ENCODE peak calls at places on chromosomes 6 and 20, in seven cellular contexts. One of them, this sample, is unnamed. For H3K9me3, the result is how much of the 10 kb centered on the place peaks cover.

GRCh38 chr6:155224031-155224451 is 39.8 kb upstream of the CLDN20 start:
- DNase-seq in stomach: no peak
- DNase-seq in body of pancreas: no peak
- DNase-seq in sigmoid colon: no peak
- DNase-seq in breast epithelium: no peak
- DNase-seq in heart left ventricle: no peak
- DNase-seq in testis: no peak
- DNase-seq in this sample: no peak

GRCh38 chr20:39089797-39090196 is 127.7 kb downstream of the DHX35 start:
- DNase-seq in stomach: no peak
- DNase-seq in body of pancreas: no peak
- DNase-seq in sigmoid colon: no peak
- DNase-seq in breast epithelium: no peak
- DNase-seq in heart left ventricle: no peak
- DNase-seq in testis: no peak
- DNase-seq in this sample: no peak

GRCh38 chr6:78593898-78594666 is 273.3 kb upstream of the IRAK1BP1 start:
- DNase-seq in stomach: no peak
- DNase-seq in body of pancreas: no peak
- DNase-seq in sigmoid colon: no peak
- DNase-seq in breast epithelium: no peak
- DNase-seq in heart left ventricle: no peak
- DNase-seq in testis: no peak
- DNase-seq in this sample: no peak

GRCh38 chr6:43060034-43060754 is 763 bp downstream of the KLC4 start:
- DNase-seq in stomach: peak
- DNase-seq in body of pancreas: peak
- DNase-seq in sigmoid colon: no peak
- DNase-seq in breast epithelium: no peak
- DNase-seq in heart left ventricle: no peak
- DNase-seq in testis: no peak
- DNase-seq in this sample: no peak

GRCh38 chr6:78570044-78570443 is 297.3 kb upstream of the IRAK1BP1 start:
- DNase-seq in stomach: no peak
- DNase-seq in body of pancreas: no peak
- DNase-seq in sigmoid colon: no peak
- DNase-seq in breast epithelium: no peak
- DNase-seq in heart left ventricle: no peak
- DNase-seq in testis: no peak
- DNase-seq in this sample: no peak

GRCh38 chr6:132494954-132495353 is 18.0 kb downstream of the STX7 start:
- DNase-seq in stomach: no peak
- DNase-seq in body of pancreas: no peak
- DNase-seq in sigmoid colon: no peak
- DNase-seq in breast epithelium: no peak
- DNase-seq in heart left ventricle: no peak
- DNase-seq in testis: no peak
- DNase-seq in this sample: no peak

GRCh38 chr20:19406371-19406770 is 193.9 kb downstream of the SLC24A3 start:
- DNase-seq in stomach: no peak
- DNase-seq in body of pancreas: no peak
- DNase-seq in sigmoid colon: no peak
- DNase-seq in breast epithelium: no peak
- DNase-seq in heart left ventricle: no peak
- DNase-seq in testis: no peak
- DNase-seq in this sample: no peak

GRCh38 chr6:10521104-10521808 is at the start of gene GCNT2:
- DNase-seq in stomach: peak
- DNase-seq in body of pancreas: no peak
- DNase-seq in sigmoid colon: no peak
- DNase-seq in breast epithelium: no peak
- DNase-seq in heart left ventricle: no peak
- DNase-seq in testis: no peak
- DNase-seq in this sample: no peak

GRCh38 chr6:626236-626635 is 30.7 kb downstream of the HUS1B start:
- DNase-seq in stomach: no peak
- DNase-seq in body of pancreas: no peak
- DNase-seq in sigmoid colon: no peak
- DNase-seq in breast epithelium: no peak
- DNase-seq in heart left ventricle: no peak
- DNase-seq in testis: no peak
- DNase-seq in this sample: no peak

GRCh38 chr6:33901822-33902816 is 98.3 kb upstream of the MLN start:
- DNase-seq in stomach: no peak
- DNase-seq in body of pancreas: no peak
- DNase-seq in sigmoid colon: no peak
- DNase-seq in breast epithelium: no peak
- DNase-seq in heart left ventricle: no peak
- DNase-seq in testis: no peak
- DNase-seq in this sample: no peak

GRCh38 chr6:131029661-131030297 is 33.3 kb downstream of the EPB41L2 start:
- DNase-seq in stomach: no peak
- DNase-seq in body of pancreas: no peak
- DNase-seq in sigmoid colon: no peak
- DNase-seq in breast epithelium: no peak
- DNase-seq in heart left ventricle: no peak
- DNase-seq in testis: no peak
- DNase-seq in this sample: peak

GRCh38 chr6:16764188-16764950 is 3.1 kb upstream of the ATXN1 start:
- DNase-seq in stomach: no peak
- DNase-seq in body of pancreas: no peak
- DNase-seq in sigmoid colon: no peak
- DNase-seq in breast epithelium: no peak
- DNase-seq in heart left ventricle: no peak
- DNase-seq in testis: no peak
- DNase-seq in this sample: no peak

GRCh38 chr6:129031051-129031599 is 148.2 kb downstream of the LAMA2 start:
- DNase-seq in stomach: no peak
- DNase-seq in body of pancreas: no peak
- DNase-seq in sigmoid colon: no peak
- DNase-seq in breast epithelium: no peak
- DNase-seq in heart left ventricle: no peak
- DNase-seq in testis: no peak
- DNase-seq in this sample: no peak

GRCh38 chr6:132270745-132271414 is 130.4 kb downstream of the MOXD1 start:
- DNase-seq in stomach: peak
- DNase-seq in body of pancreas: peak
- DNase-seq in sigmoid colon: no peak
- DNase-seq in breast epithelium: no peak
- DNase-seq in heart left ventricle: no peak
- DNase-seq in testis: no peak
- DNase-seq in this sample: no peak

GRCh38 chr6:32223258-32224235 is at the start of gene NOTCH4:
- DNase-seq in stomach: no peak
- DNase-seq in body of pancreas: no peak
- DNase-seq in sigmoid colon: no peak
- DNase-seq in breast epithelium: no peak
- DNase-seq in heart left ventricle: no peak
- DNase-seq in testis: no peak
- DNase-seq in this sample: no peak

GRCh38 chr6:84417261-84417660 is 189.8 kb upstream of the CEP162 start:
- DNase-seq in stomach: no peak
- DNase-seq in body of pancreas: no peak
- DNase-seq in sigmoid colon: no peak
- DNase-seq in breast epithelium: no peak
- DNase-seq in heart left ventricle: no peak
- DNase-seq in testis: no peak
- DNase-seq in this sample: no peak

GRCh38 chr6:13710552-13711383 is 867 bp downstream of the RANBP9 start:
- DNase-seq in stomach: peak
- DNase-seq in body of pancreas: peak
- DNase-seq in sigmoid colon: no peak
- DNase-seq in breast epithelium: peak
- DNase-seq in heart left ventricle: peak
- DNase-seq in testis: peak
- DNase-seq in this sample: peak

GRCh38 chr6:155628315-155628714 is 172.7 kb upstream of the NOX3 start:
- DNase-seq in stomach: no peak
- DNase-seq in body of pancreas: no peak
- DNase-seq in sigmoid colon: no peak
- DNase-seq in breast epithelium: no peak
- DNase-seq in heart left ventricle: no peak
- DNase-seq in testis: no peak
- DNase-seq in this sample: no peak

GRCh38 chr6:79506251-79506650 is 31.0 kb downstream of the LCA5 start:
- DNase-seq in stomach: no peak
- DNase-seq in body of pancreas: no peak
- DNase-seq in sigmoid colon: no peak
- DNase-seq in breast epithelium: no peak
- DNase-seq in heart left ventricle: no peak
- DNase-seq in testis: no peak
- DNase-seq in this sample: no peak

GRCh38 chr20:23205656-23206055 is 119.5 kb upstream of the CD93 start:
- DNase-seq in stomach: peak
- DNase-seq in body of pancreas: peak
- DNase-seq in sigmoid colon: peak
- DNase-seq in breast epithelium: no peak
- DNase-seq in heart left ventricle: peak
- DNase-seq in testis: peak
- DNase-seq in this sample: peak

GRCh38 chr20:49281059-49281912 is 3.4 kb upstream of the ZNFX1 start:
- DNase-seq in stomach: no peak
- DNase-seq in body of pancreas: no peak
- DNase-seq in sigmoid colon: no peak
- DNase-seq in breast epithelium: no peak
- DNase-seq in heart left ventricle: no peak
- DNase-seq in testis: no peak
- DNase-seq in this sample: no peak

GRCh38 chr20:2446845-2447244 is 23.7 kb downstream of the SNRPB start:
- DNase-seq in stomach: no peak
- DNase-seq in body of pancreas: no peak
- DNase-seq in sigmoid colon: no peak
- DNase-seq in breast epithelium: no peak
- DNase-seq in heart left ventricle: no peak
- DNase-seq in testis: no peak
- DNase-seq in this sample: no peak

GRCh38 chr6:42449917-42450313 is 1.8 kb downstream of the TRERF1 start:
- DNase-seq in stomach: no peak
- DNase-seq in body of pancreas: no peak
- DNase-seq in sigmoid colon: no peak
- DNase-seq in breast epithelium: no peak
- DNase-seq in heart left ventricle: no peak
- DNase-seq in testis: no peak
- DNase-seq in this sample: no peak

GRCh38 chr6:44157152-44157521 is 1.5 kb upstream of the CAPN11 start:
- DNase-seq in stomach: no peak
- DNase-seq in body of pancreas: no peak
- DNase-seq in sigmoid colon: no peak
- DNase-seq in breast epithelium: no peak
- DNase-seq in heart left ventricle: no peak
- DNase-seq in testis: no peak
- DNase-seq in this sample: no peak

DNA sequence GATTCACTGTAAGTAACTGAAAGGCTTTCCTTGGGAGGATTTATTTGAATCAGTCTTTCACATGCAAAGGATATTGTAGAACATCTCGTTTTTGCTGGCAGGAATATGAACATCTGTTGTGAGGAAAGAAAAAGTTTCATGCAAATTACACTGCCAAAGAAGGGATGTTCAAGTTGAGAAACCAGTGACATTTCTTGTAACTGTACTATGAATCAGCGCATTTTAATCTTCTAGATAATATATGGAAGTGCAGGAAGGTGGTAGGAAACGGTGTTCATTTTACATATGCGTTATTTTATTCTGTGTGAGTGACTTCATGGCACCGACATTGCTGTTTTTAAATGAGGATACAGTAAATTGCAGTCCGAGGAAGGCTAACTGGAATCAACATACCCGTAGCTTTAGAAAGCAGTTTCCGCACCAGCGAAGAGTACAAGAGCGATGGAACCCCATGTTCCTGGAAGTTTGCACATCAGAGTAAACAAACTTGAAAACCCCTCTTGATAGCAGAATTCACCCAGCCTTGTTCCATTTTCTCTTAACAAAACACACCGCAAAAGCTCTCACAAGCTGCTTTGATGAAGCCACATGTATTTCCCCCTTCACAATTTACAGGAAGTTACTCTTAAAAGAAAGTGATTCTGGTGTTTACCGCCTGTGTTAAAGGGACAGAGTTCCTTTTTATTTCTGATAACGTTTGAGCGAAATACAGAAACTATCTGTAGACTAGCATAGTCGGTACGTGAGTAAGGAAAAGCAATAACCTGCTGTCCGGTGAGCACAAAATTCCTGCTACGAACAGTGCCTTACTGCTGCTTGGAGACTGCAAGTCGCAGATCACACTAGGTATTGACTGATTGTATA is 11.5 kb downstream of the PRDM1 start:
- DNase-seq in stomach: no peak
- DNase-seq in body of pancreas: no peak
- DNase-seq in sigmoid colon: no peak
- DNase-seq in breast epithelium: no peak
- DNase-seq in heart left ventricle: no peak
- DNase-seq in testis: peak
- DNase-seq in this sample: no peak
- TF ChIP-seq POLR2A in stomach: no peak
- TF ChIP-seq POLR2A in body of pancreas: no peak
- TF ChIP-seq POLR2A in sigmoid colon: no peak
- TF ChIP-seq POLR2A in breast epithelium: no peak
- TF ChIP-seq POLR2A in heart left ventricle: no peak
- TF ChIP-seq POLR2A in testis: no peak
- TF ChIP-seq POLR2A in this sample: no peak

GRCh38 chr6:149125309-149125708 is 192.2 kb upstream of the TAB2 start:
- DNase-seq in stomach: no peak
- DNase-seq in body of pancreas: no peak
- DNase-seq in sigmoid colon: no peak
- DNase-seq in breast epithelium: no peak
- DNase-seq in heart left ventricle: no peak
- DNase-seq in testis: no peak
- DNase-seq in this sample: no peak
- H3K4me3 ChIP-seq in stomach: no peak
- H3K4me3 ChIP-seq in body of pancreas: no peak
- H3K4me3 ChIP-seq in sigmoid colon: no peak
- H3K4me3 ChIP-seq in breast epithelium: no peak
- H3K4me3 ChIP-seq in heart left ventricle: no peak
- H3K4me3 ChIP-seq in testis: no peak
- H3K4me3 ChIP-seq in this sample: no peak

GRCh38 chr20:18057994-18058349 is 256 bp upstream of the OVOL2 start:
- DNase-seq in stomach: peak
- DNase-seq in body of pancreas: no peak
- DNase-seq in sigmoid colon: no peak
- DNase-seq in breast epithelium: peak
- DNase-seq in heart left ventricle: no peak
- DNase-seq in testis: no peak
- DNase-seq in this sample: no peak
- H3K9me3 ChIP-seq in stomach: under half
- H3K9me3 ChIP-seq in body of pancreas: under half
- H3K9me3 ChIP-seq in sigmoid colon: under half
- H3K9me3 ChIP-seq in breast epithelium: under half
- H3K9me3 ChIP-seq in heart left ventricle: under half
- H3K9me3 ChIP-seq in testis: under half
- H3K9me3 ChIP-seq in this sample: under half

DNA sequence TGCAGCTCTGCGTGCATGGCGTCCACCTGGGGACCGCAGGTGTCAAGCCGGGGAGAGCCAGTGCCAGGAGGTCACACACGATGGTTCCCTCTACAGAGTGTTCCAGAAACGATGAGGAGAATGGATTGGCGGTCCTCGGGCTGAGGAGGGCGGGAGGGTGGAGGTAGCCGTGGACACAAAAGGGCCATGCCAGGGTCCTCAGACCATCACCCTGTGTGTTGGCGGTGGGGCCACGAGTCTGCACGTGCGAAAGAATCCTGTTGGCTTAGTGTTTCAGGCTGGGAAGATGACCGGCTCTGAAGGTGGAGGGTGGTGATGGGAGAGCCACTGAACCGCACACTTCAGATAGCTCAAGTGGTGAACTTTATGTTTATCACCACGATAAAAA is 13.7 kb downstream of the HRH3 start:
- DNase-seq in stomach: no peak
- DNase-seq in body of pancreas: no peak
- DNase-seq in sigmoid colon: no peak
- DNase-seq in breast epithelium: no peak
- DNase-seq in heart left ventricle: peak
- DNase-seq in testis: no peak
- DNase-seq in this sample: no peak
- TF ChIP-seq POLR2A in stomach: no peak
- TF ChIP-seq POLR2A in body of pancreas: no peak
- TF ChIP-seq POLR2A in sigmoid colon: no peak
- TF ChIP-seq POLR2A in breast epithelium: no peak
- TF ChIP-seq POLR2A in heart left ventricle: no peak
- TF ChIP-seq POLR2A in testis: no peak
- TF ChIP-seq POLR2A in this sample: no peak